ENCODE peak calls at places on chromosomes 12 and 14, in four cellular contexts. N is nephron progenitor cell, L is H7, K is astrocyte of the cerebellum. A is an unnamed sample.

GRCh38 chr14:104982548-104983230 is 2.9 kb upstream of the CLBA1 start:
- DNase-seq in L (no peak), N (no peak), K (no peak), A (no peak)

GRCh38 chr12:124713436-124714082 is 146.1 kb upstream of the NCOR2 start:
- DNase-seq in L (no peak), K (peak; percentile 83), N (no peak), A (no peak)

GRCh38 chr12:94200695-94201094 is 52.3 kb downstream of the PLXNC1 start:
- DNase-seq in K (no peak), L (no peak), N (no peak), A (no peak)

GRCh38 chr12:38541849-38542248 is 225.3 kb downstream of the ALG10B start:
- DNase-seq in K (no peak), L (no peak), N (no peak), A (no peak)

GRCh38 chr14:86221755-86222154 is 691.8 kb downstream of the FLRT2 start:
- DNase-seq in K (no peak), L (peak; percentile 5), N (no peak), A (no peak)

GRCh38 chr12:19799886-19800602 is 360.8 kb downstream of the AEBP2 start:
- DNase-seq in K (peak; percentile 92), N (no peak), L (no peak), A (no peak)

GRCh38 chr12:13368431-13368830 is 171.9 kb downstream of the EMP1 start:
- DNase-seq in N (no peak), L (no peak), K (no peak), A (no peak)

GRCh38 chr14:83556746-83557460 is 1973.0 kb upstream of the FLRT2 start:
- DNase-seq in L (no peak), K (peak; percentile 64), N (no peak), A (no peak)

GRCh38 chr14:88421286-88421685 is 35.8 kb downstream of the SPATA7 start:
- DNase-seq in K (no peak), L (no peak), N (no peak), A (no peak)

GRCh38 chr12:131832393-131833231 is 4.4 kb downstream of the MMP17 start:
- DNase-seq in L (no peak), K (no peak), N (no peak), A (peak; percentile 78)

A was measured in NCI-H2171.